ENCODE peak calls at places on chromosomes 13 and 19, in seven cellular contexts. W is Peyer's patch, O is dorsolateral prefrontal cortex, U is tibial nerve, X is AG04450, E is uterus, M is sigmoid colon. R is an unnamed sample.

GRCh38 chr19:2479556-2480194 is 3.7 kb downstream of the GADD45B start:
- DNase-seq in W (no peak), O (no peak), U (no peak), X (no peak), E (no peak), M (no peak), R (no peak)

GRCh38 chr19:56477429-56478338 is 539 bp upstream of the ZNF667 start:
- DNase-seq in W (peak), O (peak), U (peak), X (peak), E (peak), M (peak), R (peak)

GRCh38 chr13:103325675-103326074 is 259.5 kb upstream of the SLC10A2 start:
- DNase-seq in W (no peak), O (no peak), U (no peak), X (no peak), E (no peak), M (no peak), R (no peak)

GRCh38 chr13:34543836-34544235 is 398.2 kb upstream of the NBEA start:
- DNase-seq in W (no peak), O (no peak), U (no peak), X (no peak), E (no peak), M (no peak), R (no peak)

GRCh38 chr19:57559008-57559403 is 657 bp downstream of the ZNF550 start:
- DNase-seq in W (peak), O (no peak), U (no peak), X (no peak), E (no peak), M (no peak), R (no peak)

GRCh38 chr13:111241862-111242261 is 78.6 kb upstream of the TEX29 start:
- DNase-seq in W (no peak), O (no peak), U (no peak), X (no peak), E (no peak), M (no peak), R (no peak)

GRCh38 chr13:95191821-95192220 is 109.4 kb downstream of the ABCC4 start:
- DNase-seq in W (peak), O (peak), U (peak), X (peak), E (peak), M (peak), R (peak)

GRCh38 chr13:111202745-111203144 is 87.6 kb downstream of the ARHGEF7 start:
- DNase-seq in W (peak), O (no peak), U (no peak), X (no peak), E (no peak), M (no peak), R (no peak)

GRCh38 chr13:45119469-45119989 is 781 bp upstream of the GTF2F2 start:
- DNase-seq in W (peak), O (no peak), U (peak), X (peak), E (no peak), M (no peak), R (peak)

DNA sequence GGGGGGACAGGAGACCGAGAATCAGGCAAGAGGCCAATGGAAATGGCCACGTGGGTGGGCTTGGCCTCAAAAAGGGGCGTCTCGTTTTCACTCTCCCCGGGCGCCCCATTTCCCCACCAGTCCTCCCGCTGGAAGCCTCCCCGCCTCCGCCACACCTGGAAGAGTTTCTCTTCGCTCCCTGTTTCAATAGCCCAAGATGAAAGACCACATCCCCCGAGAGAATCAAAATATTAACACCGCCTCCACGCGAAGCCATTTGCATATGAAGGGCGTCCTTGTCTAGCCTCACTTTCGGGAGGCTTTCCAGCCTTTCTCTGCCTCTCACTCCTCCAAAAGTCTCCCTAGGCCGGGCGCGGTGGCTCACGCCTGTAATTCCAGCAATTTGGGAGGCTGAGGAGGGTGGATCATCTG is 691 bp upstream of the OLFM2 start:
- DNase-seq in W (no peak), O (no peak), U (no peak), X (no peak), E (peak), M (no peak), R (no peak)
- H3K4me3 ChIP-seq in W (no peak), O (no peak), U (no peak), X (no peak), E (no peak), M (no peak), R (no peak)

DNA sequence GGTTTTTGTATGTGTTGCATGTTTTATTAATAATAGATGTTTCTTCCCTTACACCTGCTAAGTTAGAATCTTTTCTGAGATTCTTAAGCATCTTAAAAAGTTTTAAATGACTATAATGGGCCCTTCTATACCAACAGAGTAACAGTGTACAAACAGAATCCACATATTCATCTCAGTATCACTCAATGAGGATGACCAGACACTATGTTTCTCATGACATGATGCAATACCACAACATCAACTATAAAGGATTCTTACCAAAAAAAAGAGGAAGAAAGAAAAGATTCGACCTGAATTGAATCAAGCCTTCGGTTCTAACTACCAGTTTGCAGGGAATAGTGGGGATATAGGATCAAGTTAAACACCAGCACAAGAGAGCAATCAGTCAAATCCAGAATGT is 56.5 kb downstream of the INTS6 start:
- DNase-seq in W (no peak), O (no peak), U (no peak), X (no peak), E (no peak), M (no peak), R (no peak)
- H3K27ac ChIP-seq in W (no peak), O (no peak), U (no peak), X (no peak), E (no peak), M (peak), R (no peak)

GRCh38 chr13:105552078-105552477 is 983.4 kb downstream of the EFNB2 start:
- DNase-seq in W (no peak), O (no peak), U (no peak), X (no peak), E (no peak), M (no peak), R (no peak)
- H3K4me3 ChIP-seq in W (no peak), O (no peak), U (no peak), X (no peak), E (no peak), M (no peak), R (no peak)

GRCh38 chr19:44993526-44993925 is 7.7 kb upstream of the RELB start:
- DNase-seq in W (no peak), O (no peak), U (no peak), X (no peak), E (no peak), M (no peak), R (no peak)

GRCh38 chr19:44992336-44993163 is 8.7 kb upstream of the RELB start:
- DNase-seq in W (no peak), O (no peak), U (no peak), X (no peak), E (no peak), M (no peak), R (no peak)

GRCh38 chr19:44990459-44990858 is 10.8 kb upstream of the RELB start:
- DNase-seq in W (no peak), O (no peak), U (no peak), X (no peak), E (no peak), M (peak), R (no peak)

GRCh38 chr19:44990966-44991365 is 10.3 kb upstream of the RELB start:
- DNase-seq in W (no peak), O (no peak), U (no peak), X (no peak), E (no peak), M (peak), R (no peak)

GRCh38 chr19:44993926-44994537 is 7.2 kb upstream of the RELB start:
- DNase-seq in W (no peak), O (no peak), U (no peak), X (no peak), E (no peak), M (peak), R (no peak)
- H3K27ac ChIP-seq in W (no peak), O (no peak), U (no peak), X (no peak), E (no peak), M (no peak), R (no peak)

GRCh38 chr13:73521291-73521626 is 462.5 kb downstream of the KLF5 start:
- DNase-seq in W (no peak), O (no peak), U (no peak), X (no peak), E (no peak), M (no peak), R (no peak)
- H3K4me3 ChIP-seq in W (no peak), O (no peak), U (no peak), X (no peak), E (no peak), M (no peak), R (peak)